ENCODE peak calls at places on chromosome 14, in nine cellular contexts. One of them, this sample, is unnamed.
A peak's percentile ranks its signal among the peaks of the same experiment; 100 is the strongest.

GRCh38 chr14:90443161-90444076 is 46.6 kb downstream of the CALM1 start:
- DNase-seq in naive thymus-derived CD8-positive, alpha-beta T cell: no peak
- DNase-seq in dermis blood vessel endothelial cell: no peak
- DNase-seq in DMS 273 treated with DMSO at 0.1 percent for 48 hours: no peak
- DNase-seq in islet precursor cell: no peak
- DNase-seq in activated T-cell treated with anti-CD3 and anti-CD28 coated beads, Interleukin-2, amount 50 U/mL, for 72 hours: no peak
- DNase-seq in heart left ventricle: no peak
- DNase-seq in T-helper 9 cell: no peak
- DNase-seq in CD8-positive, alpha-beta T cell: no peak
- DNase-seq in this sample: no peak

GRCh38 chr14:29444805-29445204 is 482.8 kb downstream of the PRKD1 start:
- DNase-seq in DMS 273 treated with DMSO at 0.1 percent for 48 hours: no peak
- DNase-seq in heart left ventricle: no peak
- DNase-seq in T-helper 9 cell: no peak
- DNase-seq in activated T-cell treated with anti-CD3 and anti-CD28 coated beads, Interleukin-2, amount 50 U/mL, for 72 hours: no peak
- DNase-seq in dermis blood vessel endothelial cell: no peak
- DNase-seq in islet precursor cell: no peak
- DNase-seq in naive thymus-derived CD8-positive, alpha-beta T cell: no peak
- DNase-seq in CD8-positive, alpha-beta T cell: no peak
- DNase-seq in this sample: no peak

GRCh38 chr14:51539571-51540037 is 112.1 kb upstream of the FRMD6 start:
- DNase-seq in T-helper 9 cell: no peak
- DNase-seq in heart left ventricle: no peak
- DNase-seq in dermis blood vessel endothelial cell: peak; percentile 93
- DNase-seq in CD8-positive, alpha-beta T cell: no peak
- DNase-seq in naive thymus-derived CD8-positive, alpha-beta T cell: no peak
- DNase-seq in DMS 273 treated with DMSO at 0.1 percent for 48 hours: no peak
- DNase-seq in islet precursor cell: peak; percentile 94
- DNase-seq in activated T-cell treated with anti-CD3 and anti-CD28 coated beads, Interleukin-2, amount 50 U/mL, for 72 hours: no peak
- DNase-seq in this sample: no peak

GRCh38 chr14:99968156-99968920 is 96.9 kb upstream of the EVL start:
- DNase-seq in naive thymus-derived CD8-positive, alpha-beta T cell: no peak
- DNase-seq in islet precursor cell: no peak
- DNase-seq in dermis blood vessel endothelial cell: no peak
- DNase-seq in heart left ventricle: no peak
- DNase-seq in DMS 273 treated with DMSO at 0.1 percent for 48 hours: no peak
- DNase-seq in T-helper 9 cell: no peak
- DNase-seq in CD8-positive, alpha-beta T cell: no peak
- DNase-seq in activated T-cell treated with anti-CD3 and anti-CD28 coated beads, Interleukin-2, amount 50 U/mL, for 72 hours: no peak
- DNase-seq in this sample: no peak

GRCh38 chr14:69573841-69574265 is 818 bp downstream of the CCDC177 start:
- DNase-seq in heart left ventricle: no peak
- DNase-seq in T-helper 9 cell: no peak
- DNase-seq in activated T-cell treated with anti-CD3 and anti-CD28 coated beads, Interleukin-2, amount 50 U/mL, for 72 hours: no peak
- DNase-seq in naive thymus-derived CD8-positive, alpha-beta T cell: no peak
- DNase-seq in islet precursor cell: no peak
- DNase-seq in dermis blood vessel endothelial cell: no peak
- DNase-seq in CD8-positive, alpha-beta T cell: no peak
- DNase-seq in DMS 273 treated with DMSO at 0.1 percent for 48 hours: no peak
- DNase-seq in this sample: no peak

GRCh38 chr14:89331398-89331797 is 85.6 kb downstream of the FOXN3 start:
- DNase-seq in naive thymus-derived CD8-positive, alpha-beta T cell: no peak
- DNase-seq in islet precursor cell: no peak
- DNase-seq in CD8-positive, alpha-beta T cell: no peak
- DNase-seq in activated T-cell treated with anti-CD3 and anti-CD28 coated beads, Interleukin-2, amount 50 U/mL, for 72 hours: no peak
- DNase-seq in dermis blood vessel endothelial cell: no peak
- DNase-seq in heart left ventricle: no peak
- DNase-seq in T-helper 9 cell: no peak
- DNase-seq in DMS 273 treated with DMSO at 0.1 percent for 48 hours: no peak
- DNase-seq in this sample: no peak

GRCh38 chr14:86543531-86543930 is 1013.6 kb downstream of the FLRT2 start:
- DNase-seq in islet precursor cell: no peak
- DNase-seq in dermis blood vessel endothelial cell: no peak
- DNase-seq in activated T-cell treated with anti-CD3 and anti-CD28 coated beads, Interleukin-2, amount 50 U/mL, for 72 hours: no peak
- DNase-seq in CD8-positive, alpha-beta T cell: no peak
- DNase-seq in heart left ventricle: no peak
- DNase-seq in naive thymus-derived CD8-positive, alpha-beta T cell: no peak
- DNase-seq in DMS 273 treated with DMSO at 0.1 percent for 48 hours: no peak
- DNase-seq in T-helper 9 cell: no peak
- DNase-seq in this sample: no peak

GRCh38 chr14:99937475-99938244 is 127.6 kb upstream of the EVL start:
- DNase-seq in CD8-positive, alpha-beta T cell: no peak
- DNase-seq in T-helper 9 cell: no peak
- DNase-seq in dermis blood vessel endothelial cell: no peak
- DNase-seq in islet precursor cell: no peak
- DNase-seq in DMS 273 treated with DMSO at 0.1 percent for 48 hours: no peak
- DNase-seq in naive thymus-derived CD8-positive, alpha-beta T cell: no peak
- DNase-seq in heart left ventricle: no peak
- DNase-seq in activated T-cell treated with anti-CD3 and anti-CD28 coated beads, Interleukin-2, amount 50 U/mL, for 72 hours: no peak
- DNase-seq in this sample: no peak

GRCh38 chr14:71423481-71423880 is 508.7 kb upstream of the RGS6 start:
- DNase-seq in dermis blood vessel endothelial cell: no peak
- DNase-seq in naive thymus-derived CD8-positive, alpha-beta T cell: no peak
- DNase-seq in islet precursor cell: no peak
- DNase-seq in DMS 273 treated with DMSO at 0.1 percent for 48 hours: no peak
- DNase-seq in activated T-cell treated with anti-CD3 and anti-CD28 coated beads, Interleukin-2, amount 50 U/mL, for 72 hours: no peak
- DNase-seq in T-helper 9 cell: no peak
- DNase-seq in heart left ventricle: no peak
- DNase-seq in CD8-positive, alpha-beta T cell: no peak
- DNase-seq in this sample: no peak

GRCh38 chr14:54186821-54187365 is 209.9 kb upstream of the CDKN3 start:
- DNase-seq in T-helper 9 cell: no peak
- DNase-seq in islet precursor cell: peak; percentile 68
- DNase-seq in DMS 273 treated with DMSO at 0.1 percent for 48 hours: peak; percentile 85
- DNase-seq in activated T-cell treated with anti-CD3 and anti-CD28 coated beads, Interleukin-2, amount 50 U/mL, for 72 hours: no peak
- DNase-seq in dermis blood vessel endothelial cell: no peak
- DNase-seq in heart left ventricle: no peak
- DNase-seq in CD8-positive, alpha-beta T cell: no peak
- DNase-seq in naive thymus-derived CD8-positive, alpha-beta T cell: no peak
- DNase-seq in this sample: no peak

GRCh38 chr14:89566180-89566579 is 149.1 kb upstream of the FOXN3 start:
- DNase-seq in heart left ventricle: no peak
- DNase-seq in dermis blood vessel endothelial cell: no peak
- DNase-seq in naive thymus-derived CD8-positive, alpha-beta T cell: no peak
- DNase-seq in DMS 273 treated with DMSO at 0.1 percent for 48 hours: no peak
- DNase-seq in CD8-positive, alpha-beta T cell: no peak
- DNase-seq in T-helper 9 cell: no peak
- DNase-seq in islet precursor cell: no peak
- DNase-seq in activated T-cell treated with anti-CD3 and anti-CD28 coated beads, Interleukin-2, amount 50 U/mL, for 72 hours: no peak
- DNase-seq in this sample: no peak

GRCh38 chr14:86346818-86347384 is 817.0 kb downstream of the FLRT2 start:
- DNase-seq in heart left ventricle: no peak
- DNase-seq in CD8-positive, alpha-beta T cell: no peak
- DNase-seq in naive thymus-derived CD8-positive, alpha-beta T cell: no peak
- DNase-seq in dermis blood vessel endothelial cell: no peak
- DNase-seq in DMS 273 treated with DMSO at 0.1 percent for 48 hours: no peak
- DNase-seq in activated T-cell treated with anti-CD3 and anti-CD28 coated beads, Interleukin-2, amount 50 U/mL, for 72 hours: no peak
- DNase-seq in islet precursor cell: no peak
- DNase-seq in T-helper 9 cell: no peak
- DNase-seq in this sample: no peak

GRCh38 chr14:54646576-54647130 is 79.7 kb downstream of the SAMD4A start:
- DNase-seq in islet precursor cell: no peak
- DNase-seq in DMS 273 treated with DMSO at 0.1 percent for 48 hours: no peak
- DNase-seq in T-helper 9 cell: no peak
- DNase-seq in CD8-positive, alpha-beta T cell: no peak
- DNase-seq in heart left ventricle: no peak
- DNase-seq in naive thymus-derived CD8-positive, alpha-beta T cell: no peak
- DNase-seq in activated T-cell treated with anti-CD3 and anti-CD28 coated beads, Interleukin-2, amount 50 U/mL, for 72 hours: no peak
- DNase-seq in dermis blood vessel endothelial cell: no peak
- DNase-seq in this sample: no peak

GRCh38 chr14:40850191-40850590 is 756.5 kb upstream of the LRFN5 start:
- DNase-seq in heart left ventricle: no peak
- DNase-seq in T-helper 9 cell: no peak
- DNase-seq in CD8-positive, alpha-beta T cell: no peak
- DNase-seq in naive thymus-derived CD8-positive, alpha-beta T cell: no peak
- DNase-seq in islet precursor cell: no peak
- DNase-seq in activated T-cell treated with anti-CD3 and anti-CD28 coated beads, Interleukin-2, amount 50 U/mL, for 72 hours: no peak
- DNase-seq in DMS 273 treated with DMSO at 0.1 percent for 48 hours: peak; percentile 13
- DNase-seq in dermis blood vessel endothelial cell: no peak
- DNase-seq in this sample: no peak

GRCh38 chr14:32303865-32304264 is 25.2 kb upstream of the AKAP6 start:
- DNase-seq in naive thymus-derived CD8-positive, alpha-beta T cell: no peak
- DNase-seq in CD8-positive, alpha-beta T cell: no peak
- DNase-seq in DMS 273 treated with DMSO at 0.1 percent for 48 hours: no peak
- DNase-seq in heart left ventricle: no peak
- DNase-seq in activated T-cell treated with anti-CD3 and anti-CD28 coated beads, Interleukin-2, amount 50 U/mL, for 72 hours: no peak
- DNase-seq in islet precursor cell: no peak
- DNase-seq in dermis blood vessel endothelial cell: no peak
- DNase-seq in T-helper 9 cell: no peak
- DNase-seq in this sample: no peak

GRCh38 chr14:99513183-99513694 is 32.0 kb downstream of the CCNK start:
- DNase-seq in CD8-positive, alpha-beta T cell: no peak
- DNase-seq in activated T-cell treated with anti-CD3 and anti-CD28 coated beads, Interleukin-2, amount 50 U/mL, for 72 hours: no peak
- DNase-seq in islet precursor cell: peak; percentile 50
- DNase-seq in dermis blood vessel endothelial cell: no peak
- DNase-seq in T-helper 9 cell: no peak
- DNase-seq in heart left ventricle: peak; percentile 25
- DNase-seq in naive thymus-derived CD8-positive, alpha-beta T cell: no peak
- DNase-seq in DMS 273 treated with DMSO at 0.1 percent for 48 hours: no peak
- DNase-seq in this sample: no peak

GRCh38 chr14:26791117-26791806 is 193.4 kb upstream of the NOVA1 start:
- DNase-seq in activated T-cell treated with anti-CD3 and anti-CD28 coated beads, Interleukin-2, amount 50 U/mL, for 72 hours: no peak
- DNase-seq in T-helper 9 cell: no peak
- DNase-seq in DMS 273 treated with DMSO at 0.1 percent for 48 hours: no peak
- DNase-seq in heart left ventricle: no peak
- DNase-seq in CD8-positive, alpha-beta T cell: no peak
- DNase-seq in dermis blood vessel endothelial cell: no peak
- DNase-seq in islet precursor cell: no peak
- DNase-seq in naive thymus-derived CD8-positive, alpha-beta T cell: no peak
- DNase-seq in this sample: no peak

GRCh38 chr14:28773176-28773575 is 6.6 kb downstream of the FOXG1 start:
- DNase-seq in heart left ventricle: no peak
- DNase-seq in dermis blood vessel endothelial cell: no peak
- DNase-seq in DMS 273 treated with DMSO at 0.1 percent for 48 hours: no peak
- DNase-seq in T-helper 9 cell: no peak
- DNase-seq in naive thymus-derived CD8-positive, alpha-beta T cell: no peak
- DNase-seq in CD8-positive, alpha-beta T cell: no peak
- DNase-seq in activated T-cell treated with anti-CD3 and anti-CD28 coated beads, Interleukin-2, amount 50 U/mL, for 72 hours: no peak
- DNase-seq in islet precursor cell: no peak
- DNase-seq in this sample: no peak

GRCh38 chr14:96083667-96084320 is 44.6 kb downstream of the C14orf132 start:
- DNase-seq in naive thymus-derived CD8-positive, alpha-beta T cell: no peak
- DNase-seq in T-helper 9 cell: no peak
- DNase-seq in dermis blood vessel endothelial cell: no peak
- DNase-seq in activated T-cell treated with anti-CD3 and anti-CD28 coated beads, Interleukin-2, amount 50 U/mL, for 72 hours: no peak
- DNase-seq in DMS 273 treated with DMSO at 0.1 percent for 48 hours: no peak
- DNase-seq in CD8-positive, alpha-beta T cell: no peak
- DNase-seq in islet precursor cell: peak; percentile 65
- DNase-seq in heart left ventricle: no peak
- DNase-seq in this sample: no peak